ENCODE peak calls at places on chromosomes 6 and 20, in eight cellular contexts. C, W, L, K, O, F, T and I are unnamed samples.

GRCh38 chr20:54497931-54498718 is 22.7 kb downstream of the DOK5 start:
- DNase-seq in C (no peak), W (no peak), L (no peak), K (no peak), O (no peak), F (no peak), T (no peak), I (no peak)

GRCh38 chr6:158414900-158415299 is 102.6 kb downstream of the TULP4 start:
- DNase-seq in C (no peak), W (no peak), L (no peak), K (no peak), O (no peak), F (no peak), T (no peak), I (peak)

GRCh38 chr6:135630789-135631376 is 133.3 kb upstream of the AHI1 start:
- DNase-seq in C (no peak), W (no peak), L (no peak), K (no peak), O (no peak), F (no peak), T (no peak), I (no peak)

GRCh38 chr20:19909696-19910095 is 107.5 kb upstream of the NAA20 start:
- DNase-seq in C (peak), W (peak), L (no peak), K (peak), O (no peak), F (no peak), T (peak), I (peak)

GRCh38 chr6:12570461-12571030 is 146.0 kb upstream of the PHACTR1 start:
- DNase-seq in C (no peak), W (no peak), L (no peak), K (no peak), O (no peak), F (no peak), T (no peak), I (no peak)

GRCh38 chr20:31515775-31516107 is 1.5 kb downstream of the HM13 start:
- DNase-seq in C (no peak), W (peak), L (no peak), K (no peak), O (no peak), F (no peak), T (peak), I (no peak)

GRCh38 chr20:17960927-17961599 is 7.5 kb downstream of the SNX5 start:
- DNase-seq in C (no peak), W (peak), L (no peak), K (no peak), O (peak), F (no peak), T (no peak), I (no peak)

GRCh38 chr6:15677822-15678221 is 15.0 kb upstream of the DTNBP1 start:
- DNase-seq in C (no peak), W (no peak), L (no peak), K (no peak), O (no peak), F (no peak), T (no peak), I (no peak)

GRCh38 chr20:14553774-14554524 is 216.5 kb upstream of the FLRT3 start:
- DNase-seq in C (no peak), W (no peak), L (no peak), K (no peak), O (no peak), F (no peak), T (no peak), I (no peak)

GRCh38 chr6:3408665-3409064 is 48.2 kb downstream of the SLC22A23 start:
- DNase-seq in C (no peak), W (no peak), L (no peak), K (no peak), O (no peak), F (no peak), T (no peak), I (no peak)

GRCh38 chr6:3412779-3413500 is 43.9 kb downstream of the SLC22A23 start:
- DNase-seq in C (no peak), W (no peak), L (no peak), K (no peak), O (peak), F (no peak), T (no peak), I (no peak)

GRCh38 chr6:3411967-3412778 is 44.7 kb downstream of the SLC22A23 start:
- DNase-seq in C (no peak), W (no peak), L (no peak), K (no peak), O (peak), F (no peak), T (no peak), I (no peak)

GRCh38 chr6:3409699-3410384 is 47.0 kb downstream of the SLC22A23 start:
- DNase-seq in C (peak), W (peak), L (no peak), K (no peak), O (peak), F (peak), T (peak), I (no peak)

DNA sequence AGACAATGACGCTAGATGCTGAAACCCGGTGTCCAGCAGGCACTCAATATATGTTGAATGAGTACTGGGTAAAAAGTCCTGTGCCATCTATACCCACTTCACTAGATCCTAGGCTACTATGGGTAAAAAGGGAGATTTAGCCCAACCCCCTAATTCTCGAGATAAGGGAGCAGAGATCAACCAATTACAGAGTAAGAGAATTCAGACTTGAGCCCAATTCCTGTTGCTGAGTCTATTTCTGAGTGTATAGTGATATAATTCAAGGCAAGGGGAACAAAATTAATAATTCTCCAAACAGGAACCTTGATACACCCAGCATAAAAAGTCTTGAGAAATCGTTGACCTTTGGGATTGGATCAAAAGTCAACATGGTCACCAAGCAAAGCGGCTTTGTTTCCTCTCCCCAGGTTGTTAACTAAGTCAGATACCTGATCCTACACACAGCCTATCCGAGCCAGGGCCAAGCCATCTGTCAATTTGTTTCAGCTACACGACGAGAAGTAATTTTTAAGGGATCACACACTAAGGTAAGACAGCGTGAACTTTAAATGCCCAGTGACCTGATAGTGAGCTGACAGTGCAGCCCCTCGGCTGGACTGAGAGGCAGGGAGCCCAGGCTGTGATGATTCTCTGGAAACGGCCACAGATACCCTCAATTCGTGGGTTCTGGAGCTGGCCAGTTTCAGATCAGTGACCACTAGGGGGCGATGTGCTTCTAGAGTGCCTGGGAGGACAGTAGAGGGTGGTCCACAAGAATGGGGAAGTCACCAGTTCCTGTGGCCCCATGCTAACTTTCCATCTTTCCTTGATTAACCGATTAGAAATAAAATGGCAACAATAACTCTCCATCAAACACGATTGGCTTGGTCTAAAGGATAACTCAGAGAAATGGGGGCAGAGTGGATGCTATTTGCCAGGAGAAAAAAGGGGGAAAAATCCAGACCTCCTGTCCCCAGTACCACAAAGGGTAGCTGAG is 46.2 kb downstream of the SLC22A23 start:
- DNase-seq in C (peak), W (peak), L (no peak), K (no peak), O (peak), F (peak), T (peak), I (no peak)
- TF ChIP-seq POLR2A in C (no peak), W (peak), L (no peak), K (no peak), O (no peak), F (no peak), T (no peak), I (no peak)

DNA sequence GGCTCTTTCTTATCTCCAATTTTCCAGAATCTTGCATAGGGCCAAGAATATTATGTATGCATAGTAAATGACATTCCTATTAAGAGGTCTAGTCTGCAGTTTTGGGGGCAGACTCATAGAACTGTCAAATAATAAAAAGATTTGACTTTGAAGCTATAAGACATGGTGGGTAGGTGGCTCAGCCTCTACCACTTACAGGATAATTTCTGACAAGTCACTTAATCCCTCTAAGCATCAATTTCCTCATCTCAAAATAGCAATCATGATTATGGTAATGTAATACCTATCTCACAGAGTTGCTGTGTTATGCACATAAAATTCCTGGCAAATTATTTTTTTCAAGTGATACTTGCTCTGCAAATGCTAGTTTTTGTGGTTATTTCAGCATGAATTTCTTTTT is 329.1 kb downstream of the PLCB1 start:
- DNase-seq in C (no peak), W (no peak), L (no peak), K (no peak), O (no peak), F (no peak), T (no peak), I (no peak)
- TF ChIP-seq EP300 in C (no peak), W (no peak), L (no peak), K (no peak), O (no peak), F (no peak), T (no peak), I (no peak)

GRCh38 chr6:89145962-89146747 is at the start of gene PM20D2:
- DNase-seq in C (peak), W (peak), L (no peak), K (no peak), O (peak), F (peak), T (peak), I (no peak)
- TF ChIP-seq POLR2AphosphoS5 in C (peak), W (peak), L (peak), K (no peak), O (peak), F (no peak), T (no peak), I (peak)

DNA sequence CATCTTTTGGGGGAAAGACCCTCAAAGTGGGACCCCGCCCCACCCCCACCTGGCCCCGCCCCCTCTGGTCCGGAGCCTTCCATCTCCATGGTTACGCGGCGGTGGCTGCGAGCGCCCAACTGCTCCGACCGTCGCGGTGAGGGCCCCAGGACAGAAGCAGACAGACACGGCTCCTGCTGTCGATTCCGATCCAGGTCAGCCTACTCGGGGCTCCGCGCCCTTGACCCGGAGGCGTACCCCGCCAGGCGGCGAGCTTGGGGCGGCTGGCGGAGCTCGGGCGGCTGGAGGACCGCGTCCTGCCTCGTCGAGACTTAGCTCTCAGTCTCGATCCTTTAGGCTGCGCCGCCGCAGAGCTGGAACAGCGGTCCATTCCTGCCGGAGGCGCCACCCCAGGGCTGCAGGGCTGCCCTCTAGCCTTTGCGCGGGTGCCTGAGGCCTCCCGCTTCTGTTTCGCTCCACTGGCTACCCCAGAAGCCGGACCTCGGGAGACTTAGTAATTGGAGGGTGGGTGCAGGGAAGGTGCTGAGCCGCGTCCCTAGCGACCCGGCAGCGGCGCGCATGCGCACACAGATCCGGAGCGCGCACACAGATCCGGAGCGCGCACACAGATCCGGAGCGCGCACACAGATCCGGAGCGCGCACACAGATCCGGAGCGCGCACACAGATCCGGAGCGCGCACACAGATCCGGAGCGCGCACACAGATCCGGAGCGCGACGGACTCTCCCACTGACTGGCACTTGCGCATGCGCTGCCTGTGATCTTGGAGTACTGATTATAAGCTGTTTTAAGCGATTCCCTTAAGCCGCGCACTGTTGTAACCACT is at the start of gene CFAP206:
- DNase-seq in C (peak), W (peak), L (peak), K (peak), O (peak), F (peak), T (peak), I (no peak)
- TF ChIP-seq POLR2A in C (no peak), W (no peak), L (no peak), K (no peak), O (no peak), F (no peak), T (no peak), I (no peak)